ENCODE peak calls at places on chromosomes 3 and 15, in eight cellular contexts. One of them, this sample, is unnamed.

GRCh38 chr15:39251413-39252197 is 329.3 kb upstream of the THBS1 start:
- DNase-seq in NCI-H2081 treated with DMSO at 0.1 percent for 48 hours: no peak
- DNase-seq in HepG2: no peak
- DNase-seq in activated CD4-positive, CD25-positive, alpha-beta regulatory T cell: no peak
- DNase-seq in T-helper 2 cell: no peak
- DNase-seq in right lobe of liver: no peak
- DNase-seq in D341Med: no peak
- DNase-seq in EH: peak; percentile 43
- DNase-seq in this sample: no peak

GRCh38 chr3:182936239-182936946 is 43.9 kb downstream of the DCUN1D1 start:
- DNase-seq in NCI-H2081 treated with DMSO at 0.1 percent for 48 hours: no peak
- DNase-seq in HepG2: no peak
- DNase-seq in activated CD4-positive, CD25-positive, alpha-beta regulatory T cell: no peak
- DNase-seq in T-helper 2 cell: no peak
- DNase-seq in right lobe of liver: no peak
- DNase-seq in D341Med: no peak
- DNase-seq in EH: no peak
- DNase-seq in this sample: no peak

GRCh38 chr3:133330542-133330941 is 69.3 kb upstream of the BFSP2 start:
- DNase-seq in NCI-H2081 treated with DMSO at 0.1 percent for 48 hours: no peak
- DNase-seq in HepG2: no peak
- DNase-seq in activated CD4-positive, CD25-positive, alpha-beta regulatory T cell: no peak
- DNase-seq in T-helper 2 cell: no peak
- DNase-seq in right lobe of liver: no peak
- DNase-seq in D341Med: no peak
- DNase-seq in EH: no peak
- DNase-seq in this sample: no peak

GRCh38 chr3:121998588-121999473 is 23.2 kb downstream of the ILDR1 start:
- DNase-seq in NCI-H2081 treated with DMSO at 0.1 percent for 48 hours: no peak
- DNase-seq in HepG2: no peak
- DNase-seq in activated CD4-positive, CD25-positive, alpha-beta regulatory T cell: no peak
- DNase-seq in T-helper 2 cell: no peak
- DNase-seq in right lobe of liver: no peak
- DNase-seq in D341Med: no peak
- DNase-seq in EH: peak; percentile 3
- DNase-seq in this sample: peak; percentile 56

GRCh38 chr15:39213385-39213840 is 367.5 kb upstream of the THBS1 start:
- DNase-seq in NCI-H2081 treated with DMSO at 0.1 percent for 48 hours: no peak
- DNase-seq in HepG2: peak; percentile 94
- DNase-seq in activated CD4-positive, CD25-positive, alpha-beta regulatory T cell: no peak
- DNase-seq in T-helper 2 cell: no peak
- DNase-seq in right lobe of liver: no peak
- DNase-seq in D341Med: no peak
- DNase-seq in EH: peak; percentile 96
- DNase-seq in this sample: peak; percentile 63

GRCh38 chr3:198032445-198032936 is 72.5 kb downstream of the LMLN start:
- DNase-seq in NCI-H2081 treated with DMSO at 0.1 percent for 48 hours: no peak
- DNase-seq in HepG2: no peak
- DNase-seq in activated CD4-positive, CD25-positive, alpha-beta regulatory T cell: no peak
- DNase-seq in T-helper 2 cell: no peak
- DNase-seq in right lobe of liver: no peak
- DNase-seq in D341Med: no peak
- DNase-seq in EH: no peak
- DNase-seq in this sample: no peak

GRCh38 chr3:43194490-43195115 is 88.7 kb upstream of the POMGNT2 start:
- DNase-seq in NCI-H2081 treated with DMSO at 0.1 percent for 48 hours: no peak
- DNase-seq in HepG2: no peak
- DNase-seq in activated CD4-positive, CD25-positive, alpha-beta regulatory T cell: no peak
- DNase-seq in T-helper 2 cell: no peak
- DNase-seq in right lobe of liver: peak; percentile 27
- DNase-seq in D341Med: no peak
- DNase-seq in EH: peak; percentile 32
- DNase-seq in this sample: peak; percentile 48

GRCh38 chr3:157109267-157110141 is 50.4 kb downstream of the CCNL1 start:
- DNase-seq in NCI-H2081 treated with DMSO at 0.1 percent for 48 hours: no peak
- DNase-seq in HepG2: no peak
- DNase-seq in activated CD4-positive, CD25-positive, alpha-beta regulatory T cell: no peak
- DNase-seq in T-helper 2 cell: no peak
- DNase-seq in right lobe of liver: no peak
- DNase-seq in D341Med: no peak
- DNase-seq in EH: no peak
- DNase-seq in this sample: no peak

GRCh38 chr3:13276438-13277129 is 143.5 kb downstream of the NUP210 start:
- DNase-seq in NCI-H2081 treated with DMSO at 0.1 percent for 48 hours: no peak
- DNase-seq in HepG2: no peak
- DNase-seq in activated CD4-positive, CD25-positive, alpha-beta regulatory T cell: no peak
- DNase-seq in T-helper 2 cell: no peak
- DNase-seq in right lobe of liver: peak; percentile 85
- DNase-seq in D341Med: no peak
- DNase-seq in EH: no peak
- DNase-seq in this sample: no peak

GRCh38 chr3:143963946-143964345 is 7.7 kb upstream of the DIPK2A start:
- DNase-seq in NCI-H2081 treated with DMSO at 0.1 percent for 48 hours: no peak
- DNase-seq in HepG2: no peak
- DNase-seq in activated CD4-positive, CD25-positive, alpha-beta regulatory T cell: no peak
- DNase-seq in T-helper 2 cell: no peak
- DNase-seq in right lobe of liver: no peak
- DNase-seq in D341Med: no peak
- DNase-seq in EH: no peak
- DNase-seq in this sample: no peak

GRCh38 chr3:67686067-67686466 is 31.7 kb upstream of the SUCLG2 start:
- DNase-seq in NCI-H2081 treated with DMSO at 0.1 percent for 48 hours: no peak
- DNase-seq in HepG2: no peak
- DNase-seq in activated CD4-positive, CD25-positive, alpha-beta regulatory T cell: no peak
- DNase-seq in T-helper 2 cell: no peak
- DNase-seq in right lobe of liver: no peak
- DNase-seq in D341Med: no peak
- DNase-seq in EH: no peak
- DNase-seq in this sample: no peak

GRCh38 chr3:37862219-37862711 is 585 bp downstream of the CTDSPL start:
- DNase-seq in NCI-H2081 treated with DMSO at 0.1 percent for 48 hours: no peak
- DNase-seq in HepG2: no peak
- DNase-seq in activated CD4-positive, CD25-positive, alpha-beta regulatory T cell: no peak
- DNase-seq in T-helper 2 cell: no peak
- DNase-seq in right lobe of liver: peak; percentile 67
- DNase-seq in D341Med: peak; percentile 65
- DNase-seq in EH: peak; percentile 47
- DNase-seq in this sample: peak; percentile 79

GRCh38 chr3:185657691-185658503 is 71.8 kb downstream of the SENP2 start:
- DNase-seq in NCI-H2081 treated with DMSO at 0.1 percent for 48 hours: no peak
- DNase-seq in HepG2: no peak
- DNase-seq in activated CD4-positive, CD25-positive, alpha-beta regulatory T cell: no peak
- DNase-seq in T-helper 2 cell: no peak
- DNase-seq in right lobe of liver: no peak
- DNase-seq in D341Med: no peak
- DNase-seq in EH: no peak
- DNase-seq in this sample: no peak